ENCODE peak calls at places on chromosomes 16 and 17, in five cellular contexts. D, Y, M, J and V are unnamed samples.

GRCh38 chr17:3961564-3962047 is 2.6 kb downstream of the ATP2A3 start:
- DNase-seq in J (no peak), D (no peak), Y (no peak), M (peak; percentile 63), V (no peak)

GRCh38 chr16:19505600-19506303 is 16.1 kb downstream of the GDE1 start:
- DNase-seq in M (no peak), J (no peak), D (no peak), Y (no peak), V (no peak)

GRCh38 chr16:22417019-22417418 is 42.6 kb upstream of the CDR2 start:
- DNase-seq in Y (no peak), J (no peak), M (no peak), D (no peak), V (no peak)

GRCh38 chr17:66567234-66568170 is 265.1 kb downstream of the PRKCA start:
- DNase-seq in D (peak; percentile 71), M (peak; percentile 23), J (peak; percentile 73), Y (peak; percentile 85), V (peak; percentile 32)

GRCh38 chr16:56542039-56542438 is 22.2 kb upstream of the BBS2 start:
- DNase-seq in Y (no peak), D (no peak), J (no peak), M (no peak), V (no peak)

GRCh38 chr17:77110006-77110374 is 30.8 kb upstream of the SEC14L1 start:
- DNase-seq in J (no peak), Y (no peak), D (no peak), M (peak; percentile 60), V (peak; percentile 30)

GRCh38 chr16:19071811-19072777 is 4.7 kb downstream of the COQ7 start:
- DNase-seq in D (peak; percentile 58), Y (peak; percentile 75), M (no peak), J (peak; percentile 75), V (no peak)

GRCh38 chr16:10862432-10862831 is 14.6 kb upstream of the CIITA start:
- DNase-seq in Y (no peak), M (no peak), D (no peak), J (no peak), V (no peak)

GRCh38 chr17:2786176-2786881 is 9.9 kb upstream of the RAP1GAP2 start:
- DNase-seq in J (peak; percentile 83), D (peak; percentile 96), M (peak; percentile 61), Y (peak; percentile 92), V (peak; percentile 86)

GRCh38 chr17:14471052-14471451 is 170.2 kb downstream of the HS3ST3B1 start:
- DNase-seq in J (peak; percentile 89), M (no peak), D (no peak), Y (no peak), V (no peak)

GRCh38 chr17:8109669-8110455 is 8.5 kb downstream of the ALOXE3 start:
- DNase-seq in J (no peak), Y (peak; percentile 73), D (peak; percentile 84), M (no peak), V (peak; percentile 87)

GRCh38 chr17:82231562-82232321 is 2.9 kb downstream of the SLC16A3 start:
- DNase-seq in D (no peak), M (no peak), Y (peak; percentile 91), J (peak; percentile 94), V (no peak)

GRCh38 chr17:58991718-58992331 is 114.9 kb downstream of the TRIM37 start:
- DNase-seq in D (no peak), M (peak; percentile 39), Y (no peak), J (peak; percentile 47), V (no peak)

GRCh38 chr17:75271233-75271954 is 363 bp upstream of the MIF4GD start:
- DNase-seq in D (peak; percentile 100), Y (peak; percentile 89), J (peak; percentile 58), M (no peak), V (peak; percentile 96)

GRCh38 chr16:67562918-67563707 is 787 bp downstream of the CTCF start:
- DNase-seq in Y (peak; percentile 75), M (no peak), D (peak; percentile 76), J (peak; percentile 40), V (no peak)

DNA sequence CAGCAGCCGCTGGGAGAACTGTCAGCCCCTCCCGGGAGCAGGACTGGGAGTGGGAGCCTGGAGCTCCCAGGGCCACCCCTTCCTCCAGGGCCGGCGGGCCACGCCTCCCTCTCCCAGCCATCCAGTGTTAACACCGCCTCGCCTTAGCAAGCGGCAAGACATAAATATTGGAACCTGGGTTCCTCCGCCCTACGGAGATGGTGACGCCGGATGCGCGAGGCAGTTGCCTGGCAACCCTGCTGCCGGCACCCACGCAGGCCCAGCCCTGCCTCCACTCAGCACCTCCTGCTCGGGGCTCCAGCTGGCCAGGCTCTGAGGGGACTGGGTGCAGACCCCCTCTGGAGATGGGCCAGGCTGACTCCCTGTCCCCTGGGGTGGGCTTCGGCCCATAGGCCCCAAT is 27.4 kb upstream of the CACNA1H start:
- DNase-seq in Y (peak; percentile 46), M (no peak), D (no peak), J (no peak), V (no peak)
- TF ChIP-seq TAF1 in Y (no peak), M (no peak), D (no peak), J (no peak), V (no peak)

GRCh38 chr16:1308977-1309885 is at the start of gene UBE2I:
- DNase-seq in Y (peak; percentile 98), D (peak; percentile 98), J (peak; percentile 93), M (peak; percentile 96), V (peak; percentile 89)
- TF ChIP-seq POLR2AphosphoS5 in Y (peak; percentile 55), D (peak; percentile 29), J (no peak), M (peak; percentile 18), V (no peak)

DNA sequence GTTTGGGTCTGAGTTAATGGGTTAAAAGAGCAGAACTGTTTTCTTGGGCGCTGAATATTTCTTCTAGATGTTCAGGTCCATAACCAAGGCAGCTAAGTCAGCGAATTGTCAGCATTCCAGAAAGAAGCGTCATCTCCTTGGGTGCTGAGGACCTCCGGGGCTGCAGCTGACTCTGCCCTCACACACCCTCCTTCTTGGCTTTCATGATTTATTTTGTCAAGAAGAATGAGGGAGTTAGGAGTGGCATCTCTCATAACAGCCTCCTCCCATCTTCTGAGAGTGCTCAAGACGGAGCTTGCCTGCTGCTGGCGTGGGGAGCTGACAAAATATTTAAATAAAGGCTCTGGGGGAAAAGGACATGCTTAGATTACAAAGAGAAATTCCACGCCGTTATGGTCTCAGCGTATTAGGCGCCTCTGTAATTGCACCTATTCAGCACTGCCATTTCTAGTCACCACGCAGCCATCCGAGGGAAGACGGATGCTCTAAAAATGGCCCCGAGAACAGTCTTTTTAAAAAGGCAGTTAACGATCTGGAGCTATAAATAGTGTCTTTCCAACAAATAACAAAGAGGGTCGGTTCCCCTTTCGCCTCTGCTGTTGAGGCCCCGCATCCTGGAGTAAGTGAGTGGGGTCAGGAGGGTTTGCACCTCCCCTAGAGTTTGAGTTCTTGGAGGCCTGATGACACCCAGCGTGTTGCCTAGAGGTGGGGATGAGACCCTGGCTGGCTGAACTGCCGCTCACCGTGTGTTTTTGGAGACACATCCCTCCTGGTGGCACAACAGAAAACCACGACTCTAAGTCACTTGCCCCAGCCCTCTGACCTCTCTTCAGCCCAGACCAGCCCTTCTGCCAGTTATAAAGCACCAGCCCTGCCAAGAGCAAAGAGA is 187.1 kb downstream of the CCDC182 start:
- DNase-seq in J (no peak), Y (no peak), D (no peak), M (no peak), V (no peak)
- TF ChIP-seq TAF1 in J (no peak), Y (no peak), D (no peak), M (no peak), V (no peak)

GRCh38 chr17:6443692-6444572 is at the start of gene PIMREG:
- DNase-seq in J (peak; percentile 87), Y (peak; percentile 95), D (peak; percentile 98), M (peak; percentile 59), V (peak; percentile 95)
- TF ChIP-seq POLR2AphosphoS5 in J (peak; percentile 32), Y (no peak), D (peak; percentile 64), M (peak; percentile 71), V (peak; percentile 45)

GRCh38 chr17:42519546-42520444 is 16.2 kb upstream of the NAGLU start:
- DNase-seq in J (peak; percentile 90), D (no peak), M (no peak), Y (peak; percentile 65), V (no peak)

GRCh38 chr17:42522263-42522790 is 13.7 kb upstream of the NAGLU start:
- DNase-seq in D (no peak), M (no peak), Y (no peak), J (peak; percentile 57), V (no peak)

GRCh38 chr17:42520540-42520951 is 15.5 kb upstream of the NAGLU start:
- DNase-seq in J (peak; percentile 55), Y (peak; percentile 48), D (no peak), M (no peak), V (no peak)

GRCh38 chr17:42521666-42522262 is 14.3 kb upstream of the NAGLU start:
- DNase-seq in M (no peak), J (no peak), D (no peak), Y (no peak), V (no peak)

DNA sequence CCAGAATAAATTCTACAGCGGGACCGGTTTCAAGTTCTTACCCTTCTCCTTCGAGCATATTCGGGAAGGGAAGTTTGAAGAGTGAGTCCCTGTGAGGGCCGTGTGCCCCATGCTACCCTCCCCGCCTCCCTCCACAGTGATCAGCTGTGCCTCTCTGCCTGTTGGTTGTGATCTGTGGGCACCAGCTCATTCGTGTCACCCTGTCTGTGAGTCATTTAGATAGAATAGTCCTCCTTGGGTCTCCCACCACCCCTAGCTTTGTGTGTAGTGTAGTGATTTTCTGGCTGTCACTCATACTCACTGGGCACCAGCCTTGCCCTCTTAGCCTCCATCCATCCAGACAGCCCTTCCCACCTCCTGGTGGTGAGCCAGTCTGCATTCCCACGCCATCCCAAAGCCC is 15.0 kb upstream of the NAGLU start:
- DNase-seq in Y (no peak), M (no peak), D (no peak), J (no peak), V (no peak)
- TF ChIP-seq TAF1 in Y (no peak), M (no peak), D (no peak), J (no peak), V (no peak)